ENCODE peak calls at places on chromosomes 11 and 22, in seven cellular contexts. One of them, this sample, is unnamed. For H3K36me3 and H3K4me1, the result is how much of the 10 kb centered on the place peaks cover.

GRCh38 chr22:44585559-44586121 is 87.6 kb upstream of the RTL6 start:
- DNase-seq in psoas muscle: no peak
- DNase-seq in stomach: no peak
- DNase-seq in right lobe of liver: peak
- DNase-seq in fibroblast of lung: no peak
- DNase-seq in GM23248: no peak
- DNase-seq in breast epithelium: no peak
- DNase-seq in this sample: no peak

GRCh38 chr11:119320593-119321524 is 3.9 kb upstream of the MCAM start:
- DNase-seq in psoas muscle: peak
- DNase-seq in stomach: peak
- DNase-seq in right lobe of liver: peak
- DNase-seq in fibroblast of lung: peak
- DNase-seq in GM23248: peak
- DNase-seq in breast epithelium: peak
- DNase-seq in this sample: peak

GRCh38 chr22:22037740-22038139 is 55.2 kb upstream of the TOP3B start:
- DNase-seq in psoas muscle: no peak
- DNase-seq in stomach: no peak
- DNase-seq in right lobe of liver: no peak
- DNase-seq in fibroblast of lung: peak
- DNase-seq in GM23248: peak
- DNase-seq in breast epithelium: no peak
- DNase-seq in this sample: no peak

GRCh38 chr11:24234822-24235508 is 261.9 kb upstream of the LUZP2 start:
- DNase-seq in psoas muscle: no peak
- DNase-seq in stomach: peak
- DNase-seq in right lobe of liver: peak
- DNase-seq in fibroblast of lung: peak
- DNase-seq in GM23248: peak
- DNase-seq in breast epithelium: no peak
- DNase-seq in this sample: no peak

GRCh38 chr11:19705936-19706335 is 6.7 kb upstream of the NAV2 start:
- DNase-seq in psoas muscle: no peak
- DNase-seq in stomach: no peak
- DNase-seq in right lobe of liver: no peak
- DNase-seq in fibroblast of lung: no peak
- DNase-seq in GM23248: no peak
- DNase-seq in breast epithelium: no peak
- DNase-seq in this sample: no peak

GRCh38 chr11:45622283-45622682 is 43.1 kb downstream of the CHST1 start:
- DNase-seq in psoas muscle: no peak
- DNase-seq in stomach: no peak
- DNase-seq in right lobe of liver: no peak
- DNase-seq in fibroblast of lung: no peak
- DNase-seq in GM23248: no peak
- DNase-seq in breast epithelium: no peak
- DNase-seq in this sample: no peak

GRCh38 chr22:41057076-41057475 is 35.3 kb upstream of the EP300 start:
- DNase-seq in psoas muscle: no peak
- DNase-seq in stomach: no peak
- DNase-seq in right lobe of liver: no peak
- DNase-seq in fibroblast of lung: no peak
- DNase-seq in GM23248: no peak
- DNase-seq in breast epithelium: no peak
- DNase-seq in this sample: no peak

GRCh38 chr11:122751298-122752070 is 86.8 kb upstream of the CRTAM start:
- DNase-seq in psoas muscle: no peak
- DNase-seq in stomach: no peak
- DNase-seq in right lobe of liver: no peak
- DNase-seq in fibroblast of lung: peak
- DNase-seq in GM23248: peak
- DNase-seq in breast epithelium: no peak
- DNase-seq in this sample: no peak

GRCh38 chr11:3369366-3369765 is 9.6 kb downstream of the ZNF195 start:
- DNase-seq in psoas muscle: no peak
- DNase-seq in stomach: no peak
- DNase-seq in right lobe of liver: no peak
- DNase-seq in fibroblast of lung: no peak
- DNase-seq in GM23248: no peak
- DNase-seq in breast epithelium: no peak
- DNase-seq in this sample: no peak

GRCh38 chr11:109209572-109209971 is 212.4 kb upstream of the C11orf87 start:
- DNase-seq in psoas muscle: no peak
- DNase-seq in stomach: no peak
- DNase-seq in right lobe of liver: no peak
- DNase-seq in fibroblast of lung: no peak
- DNase-seq in GM23248: no peak
- DNase-seq in breast epithelium: no peak
- DNase-seq in this sample: no peak

GRCh38 chr11:85806876-85807275 is 4.1 kb downstream of the SYTL2 start:
- DNase-seq in psoas muscle: no peak
- DNase-seq in stomach: no peak
- DNase-seq in right lobe of liver: no peak
- DNase-seq in fibroblast of lung: no peak
- DNase-seq in GM23248: no peak
- DNase-seq in breast epithelium: no peak
- DNase-seq in this sample: no peak

GRCh38 chr11:12755510-12755909 is 81.3 kb downstream of the TEAD1 start:
- DNase-seq in psoas muscle: no peak
- DNase-seq in stomach: no peak
- DNase-seq in right lobe of liver: no peak
- DNase-seq in fibroblast of lung: no peak
- DNase-seq in GM23248: peak
- DNase-seq in breast epithelium: no peak
- DNase-seq in this sample: no peak

GRCh38 chr11:34585870-34586654 is 34.8 kb upstream of the EHF start:
- DNase-seq in psoas muscle: no peak
- DNase-seq in stomach: no peak
- DNase-seq in right lobe of liver: no peak
- DNase-seq in fibroblast of lung: peak
- DNase-seq in GM23248: peak
- DNase-seq in breast epithelium: no peak
- DNase-seq in this sample: no peak

GRCh38 chr11:2791521-2792375 is 92.0 kb upstream of the KCNQ1OT1 start:
- DNase-seq in psoas muscle: peak
- DNase-seq in stomach: peak
- DNase-seq in right lobe of liver: peak
- DNase-seq in fibroblast of lung: no peak
- DNase-seq in GM23248: no peak
- DNase-seq in breast epithelium: no peak
- DNase-seq in this sample: peak

GRCh38 chr11:109853156-109853776 is 239.9 kb upstream of the ZC3H12C start:
- DNase-seq in psoas muscle: no peak
- DNase-seq in stomach: no peak
- DNase-seq in right lobe of liver: no peak
- DNase-seq in fibroblast of lung: peak
- DNase-seq in GM23248: peak
- DNase-seq in breast epithelium: no peak
- DNase-seq in this sample: no peak

GRCh38 chr11:67645521-67646457 is 4.7 kb downstream of the ACY3 start:
- DNase-seq in psoas muscle: no peak
- DNase-seq in stomach: no peak
- DNase-seq in right lobe of liver: no peak
- DNase-seq in fibroblast of lung: no peak
- DNase-seq in GM23248: no peak
- DNase-seq in breast epithelium: no peak
- DNase-seq in this sample: no peak

GRCh38 chr11:78740175-78741161 is 165.8 kb upstream of the NARS2 start:
- DNase-seq in psoas muscle: no peak
- DNase-seq in stomach: no peak
- DNase-seq in right lobe of liver: no peak
- DNase-seq in fibroblast of lung: no peak
- DNase-seq in GM23248: no peak
- DNase-seq in breast epithelium: no peak
- DNase-seq in this sample: no peak

GRCh38 chr22:41062146-41062545 is 30.2 kb upstream of the EP300 start:
- DNase-seq in psoas muscle: no peak
- DNase-seq in stomach: no peak
- DNase-seq in right lobe of liver: no peak
- DNase-seq in fibroblast of lung: no peak
- DNase-seq in GM23248: no peak
- DNase-seq in breast epithelium: no peak
- DNase-seq in this sample: no peak

GRCh38 chr22:35538801-35539321 is 1.8 kb upstream of the RASD2 start:
- DNase-seq in psoas muscle: no peak
- DNase-seq in stomach: no peak
- DNase-seq in right lobe of liver: peak
- DNase-seq in fibroblast of lung: no peak
- DNase-seq in GM23248: peak
- DNase-seq in breast epithelium: no peak
- DNase-seq in this sample: no peak

GRCh38 chr11:35047179-35047578 is 91.8 kb upstream of the CD44 start:
- DNase-seq in psoas muscle: no peak
- DNase-seq in stomach: no peak
- DNase-seq in right lobe of liver: no peak
- DNase-seq in fibroblast of lung: no peak
- DNase-seq in GM23248: no peak
- DNase-seq in breast epithelium: no peak
- DNase-seq in this sample: no peak

DNA sequence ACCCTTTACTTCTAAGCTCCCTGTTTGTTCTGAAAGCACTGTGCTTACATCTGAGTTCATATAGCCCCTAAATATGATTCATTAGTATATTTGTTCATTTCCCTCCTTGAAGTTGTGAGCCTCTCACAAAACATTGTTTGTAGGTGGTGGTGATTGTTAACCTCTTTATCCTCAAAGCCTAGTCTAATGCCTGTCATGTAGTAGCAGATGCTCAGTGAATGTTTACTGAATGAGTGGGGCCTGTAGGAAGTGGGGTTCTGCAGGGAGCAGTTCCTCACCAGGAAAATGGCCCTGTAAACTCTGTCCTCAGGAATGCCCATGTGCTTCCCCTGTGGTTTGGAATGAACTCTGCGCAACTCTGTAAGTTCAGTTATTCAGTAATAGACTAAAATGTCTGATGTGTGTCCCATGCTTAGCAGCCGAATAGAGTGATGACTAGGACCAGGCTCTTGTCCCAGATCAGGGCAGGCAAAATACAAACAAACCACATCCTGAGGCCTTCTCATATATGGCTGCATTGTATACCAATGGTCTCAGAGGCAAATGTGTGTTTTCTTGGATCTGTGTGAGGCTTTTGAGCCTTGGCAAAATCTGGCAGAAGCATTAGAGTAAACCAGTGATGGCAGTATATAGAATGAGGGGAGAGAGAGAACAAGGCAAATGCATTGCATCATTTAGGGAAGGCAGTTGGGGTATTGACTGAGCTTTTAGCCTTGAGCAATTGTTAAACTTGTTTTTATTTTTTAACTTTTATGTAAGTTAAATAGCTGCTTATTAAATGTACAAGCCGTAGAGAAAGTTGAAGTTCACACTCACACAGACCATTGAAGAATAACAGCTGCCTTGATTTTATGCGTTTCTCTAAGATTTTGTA is 91.4 kb upstream of the BIRC3 start:
- DNase-seq in psoas muscle: no peak
- DNase-seq in stomach: no peak
- DNase-seq in right lobe of liver: no peak
- DNase-seq in fibroblast of lung: peak
- DNase-seq in GM23248: peak
- DNase-seq in breast epithelium: no peak
- DNase-seq in this sample: no peak
- H3K36me3 ChIP-seq in psoas muscle: under half
- H3K36me3 ChIP-seq in stomach: under half
- H3K36me3 ChIP-seq in right lobe of liver: under half
- H3K36me3 ChIP-seq in fibroblast of lung: under half
- H3K36me3 ChIP-seq in GM23248: half or more
- H3K36me3 ChIP-seq in breast epithelium: under half
- H3K36me3 ChIP-seq in this sample: under half

DNA sequence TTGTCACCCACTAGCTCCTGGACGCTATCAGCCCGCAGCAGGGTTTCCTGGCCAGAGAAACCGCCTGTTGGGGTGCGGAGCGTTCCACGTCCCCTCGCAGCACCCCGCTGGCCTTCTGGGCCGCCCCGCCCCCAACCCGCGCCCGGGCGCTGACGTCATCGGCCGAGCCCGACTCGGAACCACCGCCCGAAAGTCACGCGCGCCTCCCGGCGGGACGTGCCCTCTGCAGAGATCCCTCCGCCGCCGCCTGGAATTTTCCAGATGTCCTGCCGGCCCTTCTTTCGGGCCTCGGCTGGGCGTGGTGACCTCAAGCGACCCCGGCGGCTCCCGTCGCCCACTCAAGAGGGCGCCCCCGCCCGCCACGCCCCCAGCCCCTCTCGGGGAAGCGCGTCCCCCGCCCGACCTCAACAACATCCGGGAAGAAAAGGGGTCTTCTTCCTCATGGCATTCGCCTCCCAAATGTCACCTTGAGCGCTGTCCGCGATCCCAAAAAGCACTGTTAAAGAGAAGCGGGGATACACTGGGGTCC is 430 bp upstream of the NEAT1 start:
- DNase-seq in psoas muscle: peak
- DNase-seq in stomach: peak
- DNase-seq in right lobe of liver: peak
- DNase-seq in fibroblast of lung: peak
- DNase-seq in GM23248: peak
- DNase-seq in breast epithelium: peak
- DNase-seq in this sample: peak
- H3K4me1 ChIP-seq in psoas muscle: under half
- H3K4me1 ChIP-seq in stomach: half or more
- H3K4me1 ChIP-seq in right lobe of liver: under half
- H3K4me1 ChIP-seq in fibroblast of lung: under half
- H3K4me1 ChIP-seq in GM23248: under half
- H3K4me1 ChIP-seq in breast epithelium: under half
- H3K4me1 ChIP-seq in this sample: under half

GRCh38 chr22:23270212-23270733 is 90.0 kb downstream of the BCR start:
- DNase-seq in psoas muscle: no peak
- DNase-seq in stomach: no peak
- DNase-seq in right lobe of liver: no peak
- DNase-seq in fibroblast of lung: no peak
- DNase-seq in GM23248: no peak
- DNase-seq in breast epithelium: no peak
- DNase-seq in this sample: no peak
- H3K36me3 ChIP-seq in psoas muscle: under half
- H3K36me3 ChIP-seq in stomach: half or more
- H3K36me3 ChIP-seq in right lobe of liver: under half
- H3K36me3 ChIP-seq in fibroblast of lung: under half
- H3K36me3 ChIP-seq in GM23248: under half
- H3K36me3 ChIP-seq in breast epithelium: under half
- H3K36me3 ChIP-seq in this sample: half or more

GRCh38 chr11:7900686-7901085 is 30.4 kb downstream of the OR10A6 start:
- DNase-seq in psoas muscle: no peak
- DNase-seq in stomach: no peak
- DNase-seq in right lobe of liver: no peak
- DNase-seq in fibroblast of lung: no peak
- DNase-seq in GM23248: no peak
- DNase-seq in breast epithelium: no peak
- DNase-seq in this sample: no peak
- H3K4me1 ChIP-seq in psoas muscle: under half
- H3K4me1 ChIP-seq in stomach: under half
- H3K4me1 ChIP-seq in right lobe of liver: under half
- H3K4me1 ChIP-seq in fibroblast of lung: under half
- H3K4me1 ChIP-seq in GM23248: under half
- H3K4me1 ChIP-seq in breast epithelium: under half
- H3K4me1 ChIP-seq in this sample: under half

GRCh38 chr22:20113551-20114310 is 2.2 kb upstream of the RANBP1 start:
- DNase-seq in psoas muscle: peak
- DNase-seq in stomach: no peak
- DNase-seq in right lobe of liver: peak
- DNase-seq in fibroblast of lung: no peak
- DNase-seq in GM23248: no peak
- DNase-seq in breast epithelium: no peak
- DNase-seq in this sample: no peak
- H3K36me3 ChIP-seq in psoas muscle: under half
- H3K36me3 ChIP-seq in stomach: half or more
- H3K36me3 ChIP-seq in right lobe of liver: half or more
- H3K36me3 ChIP-seq in fibroblast of lung: under half
- H3K36me3 ChIP-seq in GM23248: under half
- H3K36me3 ChIP-seq in breast epithelium: under half
- H3K36me3 ChIP-seq in this sample: half or more